ENCODE peak calls at places on chromosome X, in seven cellular contexts. K is esophagus squamous epithelium; J is C1 segment of cervical spinal cord; V is upper lobe of right lung; L is neural progenitor cell; A is activated naive CD8-positive, alpha-beta T cell treated with anti-CD3 and anti-CD28 coated beads for 36 hours; X is NCI-H1105 treated with DMSO at 0.1 percent for 48 hours. M is an unnamed sample.
A peak's percentile ranks its signal among the peaks of the same experiment; 100 is the strongest.

GRCh38 chrX:116378961-116379360 is 57.4 kb upstream of the SLC6A14 start:
- DNase-seq in X (peak; percentile 11), A (no peak), J (no peak), K (no peak), V (no peak), L (no peak), M (no peak)

GRCh38 chrX:48911407-48912182 is at the start of gene SLC35A2:
- DNase-seq in A (peak; percentile 86), X (peak; percentile 85), L (peak; percentile 86), K (peak; percentile 16), V (peak; percentile 90), J (peak; percentile 60), M (peak; percentile 80)

GRCh38 chrX:40651620-40652223 is 4.4 kb upstream of the CXorf38 start:
- DNase-seq in L (peak; percentile 82), J (peak; percentile 24), X (peak; percentile 73), A (peak; percentile 36), K (no peak), V (no peak), M (peak; percentile 42)

GRCh38 chrX:39818750-39819149 is 279.0 kb downstream of the BCOR start:
- DNase-seq in K (no peak), L (no peak), X (no peak), J (no peak), V (no peak), A (no peak), M (no peak)

GRCh38 chrX:45709381-45709780 is 508.7 kb upstream of the DIPK2B start:
- DNase-seq in L (no peak), A (no peak), J (no peak), X (no peak), K (no peak), V (no peak), M (no peak)

GRCh38 chrX:149151805-149152757 is 353.0 kb downstream of the IDS start:
- DNase-seq in J (no peak), L (no peak), K (no peak), A (no peak), X (no peak), V (no peak), M (no peak)

GRCh38 chrX:22116585-22117546 is 84.7 kb downstream of the PHEX start:
- DNase-seq in J (no peak), V (no peak), K (no peak), X (no peak), A (no peak), L (no peak), M (no peak)

GRCh38 chrX:39249999-39250398 is 448.7 kb downstream of the MID1IP1 start:
- DNase-seq in X (no peak), V (no peak), A (no peak), K (no peak), L (no peak), J (no peak), M (no peak)

GRCh38 chrX:7514871-7515599 is 327.9 kb upstream of the VCX start:
- DNase-seq in L (no peak), K (no peak), J (no peak), A (no peak), X (no peak), V (no peak), M (no peak)

GRCh38 chrX:48919947-48920712 is 1.3 kb upstream of the PIM2 start:
- DNase-seq in X (no peak), J (no peak), A (no peak), K (no peak), V (no peak), L (no peak), M (no peak)

GRCh38 chrX:308821-309520 is 9.6 kb downstream of the GTPBP6 start:
- DNase-seq in A (no peak), V (peak; percentile 43), L (no peak), K (no peak), X (no peak), J (no peak), M (no peak)

GRCh38 chrX:47351706-47352105 is 18.7 kb upstream of the ZNF157 start:
- DNase-seq in V (no peak), L (no peak), K (no peak), A (no peak), X (no peak), J (no peak), M (no peak)

GRCh38 chrX:112840382-112841113 is at the start of gene AMOT:
- DNase-seq in K (no peak), V (peak; percentile 85), A (peak; percentile 58), J (peak; percentile 59), X (peak; percentile 73), L (peak; percentile 96), M (peak; percentile 79)

GRCh38 chrX:154436597-154437397 is at the start of gene GDI1:
- DNase-seq in A (peak; percentile 58), V (peak; percentile 82), X (peak; percentile 63), J (peak; percentile 14), L (peak; percentile 80), K (no peak), M (no peak)

GRCh38 chrX:123454712-123455431 is 270.8 kb downstream of the GRIA3 start:
- DNase-seq in V (no peak), K (no peak), X (no peak), L (no peak), J (no peak), A (no peak), M (no peak)